ENCODE peak calls at places on chromosomes 5 and 9, in four cellular contexts. E, U, F and A are unnamed samples.

GRCh38 chr9:110143969-110144545 is 63.9 kb downstream of the C9orf152 start:
- DNase-seq in E (no peak), U (no peak), F (no peak), A (no peak)

GRCh38 chr9:78236511-78236950 is 656 bp downstream of the CEP78 start:
- DNase-seq in E (peak; percentile 17), U (no peak), F (no peak), A (no peak)

GRCh38 chr9:4334439-4334838 is 34.6 kb upstream of the GLIS3 start:
- DNase-seq in E (peak; percentile 46), U (no peak), F (no peak), A (peak; percentile 35)

GRCh38 chr5:122124766-122125165 is 4.6 kb upstream of the ZNF474 start:
- DNase-seq in E (no peak), U (no peak), F (no peak), A (no peak)

GRCh38 chr9:115531410-115532130 is 413.6 kb upstream of the TNC start:
- DNase-seq in E (no peak), U (no peak), F (no peak), A (no peak)

GRCh38 chr5:1172670-1173404 is 28.6 kb upstream of the SLC6A19 start:
- DNase-seq in E (no peak), U (no peak), F (no peak), A (no peak)

GRCh38 chr9:22976454-22976853 is 529.8 kb downstream of the DMRTA1 start:
- DNase-seq in E (no peak), U (no peak), F (no peak), A (no peak)

GRCh38 chr5:100690036-100690560 is 154.9 kb downstream of the FAM174A start:
- DNase-seq in E (no peak), U (no peak), F (no peak), A (no peak)

GRCh38 chr9:24939099-24939850 is 393.6 kb upstream of the IZUMO3 start:
- DNase-seq in E (no peak), U (no peak), F (no peak), A (no peak)

GRCh38 chr9:20651926-20652325 is 29.6 kb upstream of the MLLT3 start:
- DNase-seq in E (no peak), U (no peak), F (no peak), A (no peak)

GRCh38 chr5:33662721-33663435 is 222.1 kb downstream of the TARS1 start:
- DNase-seq in E (no peak), U (no peak), F (no peak), A (no peak)

GRCh38 chr5:103424453-103425205 is 138.0 kb downstream of the NUDT12 start:
- DNase-seq in E (no peak), U (no peak), F (no peak), A (no peak)

GRCh38 chr5:43227655-43228054 is 35.6 kb downstream of the NIM1K start:
- DNase-seq in E (peak; percentile 46), U (no peak), F (no peak), A (no peak)

GRCh38 chr5:172939561-172939960 is 19.7 kb upstream of the RPL26L1 start:
- DNase-seq in E (no peak), U (no peak), F (no peak), A (no peak)

GRCh38 chr5:759111-759741 is 25.3 kb downstream of the ZDHHC11B start:
- DNase-seq in E (peak; percentile 81), U (no peak), F (no peak), A (no peak)

GRCh38 chr9:15308511-15308910 is 1.5 kb upstream of the TTC39B start:
- DNase-seq in E (no peak), U (no peak), F (no peak), A (no peak)

GRCh38 chr5:111171-111570 is 19.2 kb downstream of the PLEKHG4B start:
- DNase-seq in E (no peak), U (no peak), F (no peak), A (no peak)

GRCh38 chr9:78574354-78575036 is 277.6 kb downstream of the PSAT1 start:
- DNase-seq in E (no peak), U (no peak), F (no peak), A (no peak)

GRCh38 chr5:142057697-142058056 is 44.9 kb upstream of the GNPDA1 start:
- DNase-seq in E (no peak), U (no peak), F (no peak), A (no peak)

GRCh38 chr9:87640385-87640795 is 85.5 kb upstream of the CTSL start:
- DNase-seq in E (no peak), U (no peak), F (no peak), A (no peak)

GRCh38 chr9:123020796-123021195 is 12.7 kb upstream of the GPR21 start:
- DNase-seq in E (no peak), U (no peak), F (no peak), A (no peak)

GRCh38 chr5:332843-333242 is 11.3 kb downstream of the AHRR start:
- DNase-seq in E (no peak), U (no peak), F (no peak), A (no peak)

GRCh38 chr5:79954620-79955019 is 36.4 kb downstream of the MTX3 start:
- DNase-seq in E (no peak), U (no peak), F (no peak), A (no peak)

GRCh38 chr9:99416007-99416406 is 193.9 kb downstream of the SEC61B start:
- DNase-seq in E (no peak), U (peak; percentile 9), F (no peak), A (no peak)
- TF ChIP-seq SUZ12 in E (no peak), U (no peak), F (no peak), A (no peak)

DNA sequence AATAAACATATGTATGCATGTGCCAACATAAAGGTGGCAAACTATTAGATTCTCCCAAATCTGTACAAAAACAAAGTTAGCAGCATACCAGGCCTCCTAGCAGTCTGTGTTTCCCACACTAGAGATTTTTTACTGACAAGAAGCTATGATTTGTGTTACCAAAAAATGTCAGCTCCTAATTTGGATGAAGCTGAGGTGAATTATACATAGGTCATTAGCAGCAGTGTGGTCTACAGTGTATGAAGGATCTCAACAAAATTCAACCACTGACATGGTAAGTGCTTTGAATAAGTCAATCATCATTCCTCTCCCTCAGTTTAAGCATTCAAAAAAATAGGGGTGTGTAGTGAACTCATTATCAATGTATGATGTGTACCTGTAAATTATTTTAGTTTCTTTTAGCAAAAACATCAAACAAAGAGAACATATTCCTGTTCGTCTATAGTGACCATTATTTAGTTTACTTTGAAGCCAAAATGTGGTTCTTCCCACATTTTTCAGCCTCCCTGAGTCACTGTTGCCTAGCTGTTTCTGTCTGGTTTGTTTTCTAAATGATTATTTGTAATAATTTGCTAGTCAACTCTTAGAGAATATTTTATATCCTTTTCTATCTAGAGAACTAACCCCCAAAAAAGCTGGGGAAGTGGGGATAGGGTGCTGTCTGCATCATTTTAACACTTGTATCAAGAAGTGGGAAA is 52.1 kb upstream of the RGMB start:
- DNase-seq in E (no peak), U (no peak), F (no peak), A (no peak)
- H3K9ac ChIP-seq in E (no peak overlapping the region), U (no peak overlapping the region), F (no peak overlapping the region), A (no peak overlapping the region)

DNA sequence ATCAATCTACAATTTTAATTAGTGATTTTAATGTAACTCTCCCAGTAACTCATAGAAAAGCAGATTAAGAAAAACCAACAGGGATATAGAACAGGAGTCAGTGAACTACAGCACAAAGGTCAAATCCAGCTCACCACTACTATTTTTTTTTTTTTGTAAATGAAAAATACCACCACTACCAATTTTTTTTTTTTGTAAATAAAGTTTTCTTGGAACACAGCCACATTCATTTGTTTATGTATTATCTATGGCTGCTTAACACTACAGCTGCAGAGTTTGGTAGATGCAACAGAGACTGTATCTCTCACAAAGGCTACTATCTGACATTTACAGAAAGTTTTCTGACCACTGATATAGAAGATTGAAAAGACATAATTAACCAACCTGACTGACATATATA is 11.7 kb downstream of the ZNF510 start:
- DNase-seq in E (no peak), U (no peak), F (no peak), A (no peak)
- H3K9me3 ChIP-seq in E (peaks cover 92% of the 10 kb centered on the region), U (peaks cover 47% of the 10 kb centered on the region), F (peaks cover 42% of the 10 kb centered on the region), A (peaks cover 99% of the 10 kb centered on the region)

DNA sequence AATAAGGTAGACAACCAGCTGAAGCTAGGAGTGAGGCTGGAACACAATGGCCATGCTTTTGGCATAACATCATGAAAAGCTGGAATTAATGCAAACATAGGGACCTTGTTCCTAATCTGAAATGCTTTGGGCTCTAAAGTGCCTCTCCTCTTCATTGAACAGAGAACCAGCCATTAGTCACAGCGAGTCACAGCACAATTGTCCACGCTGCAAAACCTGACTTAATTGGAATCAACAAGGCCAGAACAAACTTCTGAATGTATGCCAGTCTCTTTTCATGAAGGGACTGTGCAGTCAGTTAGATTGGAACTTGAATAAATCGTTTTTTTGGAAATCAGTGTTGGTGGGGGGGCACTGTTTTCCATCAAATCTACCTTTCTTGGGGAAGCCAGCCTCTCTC is 96.5 kb downstream of the JAKMIP2 start:
- DNase-seq in E (no peak), U (no peak), F (no peak), A (no peak)
- TF ChIP-seq SUZ12 in E (no peak), U (no peak), F (no peak), A (no peak)

DNA sequence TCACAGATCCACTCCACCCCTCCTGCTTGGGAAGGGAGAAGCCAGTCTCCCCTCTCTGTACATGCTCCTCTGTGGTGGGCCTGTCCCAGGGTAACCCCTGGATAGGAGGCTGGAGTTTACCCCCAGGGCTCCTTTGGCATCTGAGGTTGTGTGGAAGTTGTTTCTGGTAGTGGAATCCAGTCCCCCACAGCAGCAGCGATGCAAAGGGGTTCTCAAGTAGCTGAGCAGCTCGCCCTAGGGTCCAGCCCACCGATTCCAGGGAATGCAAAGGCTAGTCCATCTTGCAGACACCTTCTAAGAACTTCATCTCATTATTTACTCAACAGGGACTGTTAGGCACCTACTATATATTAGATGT is 42.7 kb upstream of the TCF7 start:
- DNase-seq in E (no peak), U (no peak), F (no peak), A (no peak)
- H3K9ac ChIP-seq in E (peak overlapping the region; percentile 61), U (no peak overlapping the region), F (no peak overlapping the region), A (no peak overlapping the region)

DNA sequence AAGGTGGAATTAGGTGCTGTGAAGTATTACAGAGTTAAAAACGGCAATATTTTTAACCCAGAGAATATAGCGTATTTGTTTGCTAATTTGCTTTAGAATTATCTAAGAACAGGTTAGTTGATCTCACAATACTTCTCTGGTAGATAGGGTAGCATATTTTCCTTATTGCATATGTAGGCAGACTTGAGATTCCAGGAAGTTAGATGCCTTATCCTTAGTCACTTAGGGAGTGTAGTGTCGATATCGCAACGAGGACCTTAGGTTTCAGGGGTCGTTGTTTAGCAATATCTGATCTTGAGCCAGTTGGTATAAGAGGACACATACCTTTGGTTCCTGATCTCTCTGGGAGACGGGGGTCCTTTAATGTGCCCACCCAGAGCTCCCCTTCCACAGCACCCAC is 28.5 kb upstream of the IL6ST start:
- DNase-seq in E (no peak), U (no peak), F (no peak), A (no peak)
- H3K9me3 ChIP-seq in E (no peaks in the 10 kb centered on the region), U (no peaks in the 10 kb centered on the region), F (no peaks in the 10 kb centered on the region), A (no peaks in the 10 kb centered on the region)

DNA sequence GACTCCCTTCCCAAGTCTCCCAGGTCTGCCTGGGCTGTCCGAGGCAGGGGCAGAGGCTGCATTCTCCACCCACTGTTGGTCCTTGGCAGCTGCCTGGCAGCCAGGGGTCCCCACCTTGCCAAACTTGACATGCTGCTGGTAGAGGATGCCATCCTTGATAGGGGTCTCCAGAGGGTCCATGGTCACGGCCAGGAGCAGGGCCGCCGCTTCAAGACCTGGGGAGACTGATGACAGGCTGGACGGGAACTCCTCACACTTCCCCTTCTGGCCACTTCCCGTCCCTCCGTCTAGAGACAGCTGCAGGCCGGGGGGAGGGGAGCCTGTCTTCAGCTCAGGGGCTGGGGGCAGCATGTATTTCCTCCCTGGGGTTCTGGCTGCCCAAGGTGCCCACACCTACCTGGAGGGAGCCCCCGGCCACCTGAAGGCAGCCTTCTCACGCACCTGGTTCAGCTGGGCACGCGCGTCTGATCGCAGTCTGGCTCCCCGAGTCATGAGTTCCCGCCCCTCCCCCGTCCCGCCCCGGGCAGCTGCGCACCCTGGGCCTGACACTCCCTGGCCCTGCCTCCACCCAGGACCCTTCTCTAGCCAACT is at the start of gene DOK3:
- DNase-seq in E (no peak), U (no peak), F (no peak), A (no peak)
- TF ChIP-seq SUZ12 in E (no peak), U (no peak), F (no peak), A (no peak)